ENCODE peak calls at places on chromosomes 7 and 10, in seven cellular contexts. One of them, this sample, is unnamed.

GRCh38 chr10:79102056-79102874 is 33.5 kb downstream of the ZMIZ1 start:
- DNase-seq in MM.1S: no peak
- DNase-seq in HL-60: no peak
- DNase-seq in tibial nerve: peak
- DNase-seq in epithelial cell of esophagus: peak
- DNase-seq in brain microvascular endothelial cell: no peak
- DNase-seq in cardiac muscle cell: peak
- DNase-seq in this sample: no peak

GRCh38 chr10:117543245-117543998 is 876 bp downstream of the EMX2 start:
- DNase-seq in MM.1S: no peak
- DNase-seq in HL-60: no peak
- DNase-seq in tibial nerve: no peak
- DNase-seq in epithelial cell of esophagus: peak
- DNase-seq in brain microvascular endothelial cell: peak
- DNase-seq in cardiac muscle cell: no peak
- DNase-seq in this sample: no peak

GRCh38 chr7:148883233-148884048 is 650 bp downstream of the EZH2 start:
- DNase-seq in MM.1S: peak
- DNase-seq in HL-60: no peak
- DNase-seq in tibial nerve: peak
- DNase-seq in epithelial cell of esophagus: no peak
- DNase-seq in brain microvascular endothelial cell: no peak
- DNase-seq in cardiac muscle cell: peak
- DNase-seq in this sample: no peak

GRCh38 chr7:84245831-84246230 is 51.2 kb upstream of the SEMA3A start:
- DNase-seq in MM.1S: no peak
- DNase-seq in HL-60: no peak
- DNase-seq in tibial nerve: no peak
- DNase-seq in epithelial cell of esophagus: peak
- DNase-seq in brain microvascular endothelial cell: no peak
- DNase-seq in cardiac muscle cell: no peak
- DNase-seq in this sample: no peak

GRCh38 chr10:80598084-80598798 is 60.5 kb downstream of the SH2D4B start:
- DNase-seq in MM.1S: no peak
- DNase-seq in HL-60: peak
- DNase-seq in tibial nerve: no peak
- DNase-seq in epithelial cell of esophagus: no peak
- DNase-seq in brain microvascular endothelial cell: no peak
- DNase-seq in cardiac muscle cell: no peak
- DNase-seq in this sample: no peak

GRCh38 chr10:114372179-114372578 is 32.1 kb downstream of the AFAP1L2 start:
- DNase-seq in MM.1S: no peak
- DNase-seq in HL-60: no peak
- DNase-seq in tibial nerve: no peak
- DNase-seq in epithelial cell of esophagus: no peak
- DNase-seq in brain microvascular endothelial cell: no peak
- DNase-seq in cardiac muscle cell: no peak
- DNase-seq in this sample: no peak

GRCh38 chr7:138656952-138657351 is 44.2 kb downstream of the SVOPL start:
- DNase-seq in MM.1S: no peak
- DNase-seq in HL-60: no peak
- DNase-seq in tibial nerve: no peak
- DNase-seq in epithelial cell of esophagus: no peak
- DNase-seq in brain microvascular endothelial cell: no peak
- DNase-seq in cardiac muscle cell: no peak
- DNase-seq in this sample: no peak

GRCh38 chr7:56115852-56116538 is at the start of gene NUPR2:
- DNase-seq in MM.1S: no peak
- DNase-seq in HL-60: no peak
- DNase-seq in tibial nerve: no peak
- DNase-seq in epithelial cell of esophagus: peak
- DNase-seq in brain microvascular endothelial cell: no peak
- DNase-seq in cardiac muscle cell: no peak
- DNase-seq in this sample: no peak

GRCh38 chr10:98296514-98296913 is 28.5 kb upstream of the LOXL4 start:
- DNase-seq in MM.1S: no peak
- DNase-seq in HL-60: no peak
- DNase-seq in tibial nerve: no peak
- DNase-seq in epithelial cell of esophagus: peak
- DNase-seq in brain microvascular endothelial cell: no peak
- DNase-seq in cardiac muscle cell: peak
- DNase-seq in this sample: no peak

GRCh38 chr10:78953124-78954008 is 115.4 kb upstream of the ZMIZ1 start:
- DNase-seq in MM.1S: no peak
- DNase-seq in HL-60: no peak
- DNase-seq in tibial nerve: no peak
- DNase-seq in epithelial cell of esophagus: no peak
- DNase-seq in brain microvascular endothelial cell: no peak
- DNase-seq in cardiac muscle cell: no peak
- DNase-seq in this sample: no peak

GRCh38 chr7:67631496-67631895 is 634.9 kb downstream of the TYW1 start:
- DNase-seq in MM.1S: no peak
- DNase-seq in HL-60: no peak
- DNase-seq in tibial nerve: no peak
- DNase-seq in epithelial cell of esophagus: no peak
- DNase-seq in brain microvascular endothelial cell: no peak
- DNase-seq in cardiac muscle cell: no peak
- DNase-seq in this sample: no peak

GRCh38 chr7:12450615-12451014 is 47.0 kb upstream of the VWDE start:
- DNase-seq in MM.1S: no peak
- DNase-seq in HL-60: no peak
- DNase-seq in tibial nerve: no peak
- DNase-seq in epithelial cell of esophagus: no peak
- DNase-seq in brain microvascular endothelial cell: no peak
- DNase-seq in cardiac muscle cell: no peak
- DNase-seq in this sample: no peak

GRCh38 chr7:79452495-79453265 is 787 bp downstream of the MAGI2 start:
- DNase-seq in MM.1S: no peak
- DNase-seq in HL-60: no peak
- DNase-seq in tibial nerve: peak
- DNase-seq in epithelial cell of esophagus: peak
- DNase-seq in brain microvascular endothelial cell: peak
- DNase-seq in cardiac muscle cell: peak
- DNase-seq in this sample: no peak

GRCh38 chr7:130492519-130493274 is 812 bp downstream of the MEST start:
- DNase-seq in MM.1S: no peak
- DNase-seq in HL-60: no peak
- DNase-seq in tibial nerve: no peak
- DNase-seq in epithelial cell of esophagus: peak
- DNase-seq in brain microvascular endothelial cell: no peak
- DNase-seq in cardiac muscle cell: peak
- DNase-seq in this sample: no peak

GRCh38 chr7:50359995-50360925 is 55.7 kb downstream of the IKZF1 start:
- DNase-seq in MM.1S: no peak
- DNase-seq in HL-60: no peak
- DNase-seq in tibial nerve: no peak
- DNase-seq in epithelial cell of esophagus: no peak
- DNase-seq in brain microvascular endothelial cell: no peak
- DNase-seq in cardiac muscle cell: no peak
- DNase-seq in this sample: no peak

GRCh38 chr10:3066317-3066931 is 924 bp upstream of the PFKP start:
- DNase-seq in MM.1S: no peak
- DNase-seq in HL-60: no peak
- DNase-seq in tibial nerve: no peak
- DNase-seq in epithelial cell of esophagus: no peak
- DNase-seq in brain microvascular endothelial cell: no peak
- DNase-seq in cardiac muscle cell: peak
- DNase-seq in this sample: no peak

GRCh38 chr7:12889391-12889790 is 202.0 kb downstream of the ARL4A start:
- DNase-seq in MM.1S: no peak
- DNase-seq in HL-60: no peak
- DNase-seq in tibial nerve: no peak
- DNase-seq in epithelial cell of esophagus: no peak
- DNase-seq in brain microvascular endothelial cell: peak
- DNase-seq in cardiac muscle cell: no peak
- DNase-seq in this sample: no peak

GRCh38 chr7:119761776-119762175 is 511.2 kb upstream of the KCND2 start:
- DNase-seq in MM.1S: no peak
- DNase-seq in HL-60: no peak
- DNase-seq in tibial nerve: no peak
- DNase-seq in epithelial cell of esophagus: peak
- DNase-seq in brain microvascular endothelial cell: no peak
- DNase-seq in cardiac muscle cell: no peak
- DNase-seq in this sample: no peak

GRCh38 chr7:107318523-107319160 is 149.8 kb downstream of the HBP1 start:
- DNase-seq in MM.1S: no peak
- DNase-seq in HL-60: no peak
- DNase-seq in tibial nerve: no peak
- DNase-seq in epithelial cell of esophagus: peak
- DNase-seq in brain microvascular endothelial cell: peak
- DNase-seq in cardiac muscle cell: no peak
- DNase-seq in this sample: no peak

GRCh38 chr10:95742962-95743535 is 12.9 kb upstream of the ENTPD1 start:
- DNase-seq in MM.1S: no peak
- DNase-seq in HL-60: no peak
- DNase-seq in tibial nerve: no peak
- DNase-seq in epithelial cell of esophagus: no peak
- DNase-seq in brain microvascular endothelial cell: no peak
- DNase-seq in cardiac muscle cell: no peak
- DNase-seq in this sample: no peak

GRCh38 chr7:157515342-157516041 is 178.7 kb downstream of the DNAJB6 start:
- DNase-seq in MM.1S: no peak
- DNase-seq in HL-60: no peak
- DNase-seq in tibial nerve: no peak
- DNase-seq in epithelial cell of esophagus: no peak
- DNase-seq in brain microvascular endothelial cell: no peak
- DNase-seq in cardiac muscle cell: no peak
- DNase-seq in this sample: no peak

GRCh38 chr10:63331586-63331985 is 134.2 kb downstream of the JMJD1C start:
- DNase-seq in MM.1S: no peak
- DNase-seq in HL-60: no peak
- DNase-seq in tibial nerve: no peak
- DNase-seq in epithelial cell of esophagus: no peak
- DNase-seq in brain microvascular endothelial cell: peak
- DNase-seq in cardiac muscle cell: no peak
- DNase-seq in this sample: no peak

GRCh38 chr7:77157446-77157845 is 35.0 kb downstream of the CCDC146 start:
- DNase-seq in MM.1S: peak
- DNase-seq in HL-60: peak
- DNase-seq in tibial nerve: no peak
- DNase-seq in epithelial cell of esophagus: no peak
- DNase-seq in brain microvascular endothelial cell: no peak
- DNase-seq in cardiac muscle cell: no peak
- DNase-seq in this sample: peak

GRCh38 chr10:16845248-16845647 is 28.0 kb upstream of the RSU1 start:
- DNase-seq in MM.1S: no peak
- DNase-seq in HL-60: no peak
- DNase-seq in tibial nerve: peak
- DNase-seq in epithelial cell of esophagus: peak
- DNase-seq in brain microvascular endothelial cell: no peak
- DNase-seq in cardiac muscle cell: no peak
- DNase-seq in this sample: no peak

GRCh38 chr7:116211006-116211912 is 920 bp downstream of the TES start:
- DNase-seq in MM.1S: peak
- DNase-seq in HL-60: peak
- DNase-seq in tibial nerve: peak
- DNase-seq in epithelial cell of esophagus: peak
- DNase-seq in brain microvascular endothelial cell: peak
- DNase-seq in cardiac muscle cell: peak
- DNase-seq in this sample: peak

GRCh38 chr7:33904680-33905388 is 505 bp upstream of the BMPER start:
- DNase-seq in MM.1S: peak
- DNase-seq in HL-60: no peak
- DNase-seq in tibial nerve: no peak
- DNase-seq in epithelial cell of esophagus: peak
- DNase-seq in brain microvascular endothelial cell: no peak
- DNase-seq in cardiac muscle cell: peak
- DNase-seq in this sample: no peak

GRCh38 chr7:131076711-131077170 is 250.9 kb upstream of the MKLN1 start:
- DNase-seq in MM.1S: no peak
- DNase-seq in HL-60: no peak
- DNase-seq in tibial nerve: no peak
- DNase-seq in epithelial cell of esophagus: no peak
- DNase-seq in brain microvascular endothelial cell: peak
- DNase-seq in cardiac muscle cell: peak
- DNase-seq in this sample: no peak

GRCh38 chr7:5586279-5586962 is 162.8 kb upstream of the TNRC18 start:
- DNase-seq in MM.1S: no peak
- DNase-seq in HL-60: no peak
- DNase-seq in tibial nerve: no peak
- DNase-seq in epithelial cell of esophagus: peak
- DNase-seq in brain microvascular endothelial cell: no peak
- DNase-seq in cardiac muscle cell: no peak
- DNase-seq in this sample: no peak

GRCh38 chr10:123150986-123151738 is 3.0 kb upstream of the BUB3 start:
- DNase-seq in MM.1S: no peak
- DNase-seq in HL-60: peak
- DNase-seq in tibial nerve: no peak
- DNase-seq in epithelial cell of esophagus: peak
- DNase-seq in brain microvascular endothelial cell: no peak
- DNase-seq in cardiac muscle cell: peak
- DNase-seq in this sample: no peak
- H3K4me3 ChIP-seq in MM.1S: no peak
- H3K4me3 ChIP-seq in HL-60: peak
- H3K4me3 ChIP-seq in tibial nerve: peak
- H3K4me3 ChIP-seq in epithelial cell of esophagus: peak
- H3K4me3 ChIP-seq in brain microvascular endothelial cell: no peak
- H3K4me3 ChIP-seq in cardiac muscle cell: peak
- H3K4me3 ChIP-seq in this sample: peak

GRCh38 chr10:111081595-111081994 is 4.8 kb downstream of the ADRA2A start:
- DNase-seq in MM.1S: no peak
- DNase-seq in HL-60: no peak
- DNase-seq in tibial nerve: no peak
- DNase-seq in epithelial cell of esophagus: no peak
- DNase-seq in brain microvascular endothelial cell: no peak
- DNase-seq in cardiac muscle cell: no peak
- DNase-seq in this sample: no peak
- TF ChIP-seq CTCF in MM.1S: no peak
- TF ChIP-seq CTCF in HL-60: no peak
- TF ChIP-seq CTCF in tibial nerve: no peak
- TF ChIP-seq CTCF in epithelial cell of esophagus: no peak
- TF ChIP-seq CTCF in brain microvascular endothelial cell: no peak
- TF ChIP-seq CTCF in cardiac muscle cell: no peak
- TF ChIP-seq CTCF in this sample: no peak

DNA sequence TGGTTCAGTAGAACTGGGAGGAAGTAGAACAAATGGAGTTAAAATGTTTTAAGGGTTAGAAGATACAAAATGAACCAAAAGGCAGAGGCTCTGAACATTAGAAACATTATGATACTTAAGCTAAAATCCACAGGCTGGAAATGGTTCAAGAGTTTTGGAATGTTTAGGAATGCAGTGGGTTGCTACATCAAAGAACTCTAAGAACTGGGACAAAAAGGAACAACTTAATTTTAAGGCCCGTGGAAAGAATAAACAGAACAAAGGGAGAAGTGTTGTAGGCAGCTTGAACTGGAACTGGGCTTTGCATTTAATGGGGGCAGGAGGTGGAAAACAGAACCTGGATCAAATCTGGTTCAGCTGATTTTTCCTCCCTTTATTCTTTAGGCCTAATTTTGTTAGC is 3.5 kb upstream of the C7orf25 start:
- DNase-seq in MM.1S: no peak
- DNase-seq in HL-60: no peak
- DNase-seq in tibial nerve: no peak
- DNase-seq in epithelial cell of esophagus: no peak
- DNase-seq in brain microvascular endothelial cell: no peak
- DNase-seq in cardiac muscle cell: no peak
- DNase-seq in this sample: no peak
- H3K4me3 ChIP-seq in MM.1S: no peak
- H3K4me3 ChIP-seq in HL-60: no peak
- H3K4me3 ChIP-seq in tibial nerve: no peak
- H3K4me3 ChIP-seq in epithelial cell of esophagus: no peak
- H3K4me3 ChIP-seq in brain microvascular endothelial cell: no peak
- H3K4me3 ChIP-seq in cardiac muscle cell: no peak
- H3K4me3 ChIP-seq in this sample: no peak

GRCh38 chr7:152956006-152956405 is 196.5 kb downstream of the ACTR3B start:
- DNase-seq in MM.1S: no peak
- DNase-seq in HL-60: no peak
- DNase-seq in tibial nerve: no peak
- DNase-seq in epithelial cell of esophagus: no peak
- DNase-seq in brain microvascular endothelial cell: no peak
- DNase-seq in cardiac muscle cell: no peak
- DNase-seq in this sample: no peak
- TF ChIP-seq CTCF in MM.1S: no peak
- TF ChIP-seq CTCF in HL-60: no peak
- TF ChIP-seq CTCF in tibial nerve: no peak
- TF ChIP-seq CTCF in epithelial cell of esophagus: no peak
- TF ChIP-seq CTCF in brain microvascular endothelial cell: no peak
- TF ChIP-seq CTCF in cardiac muscle cell: no peak
- TF ChIP-seq CTCF in this sample: no peak

This sample was measured in GM12864.